ENCODE peak calls at places on chromosomes 16 and 17, in nine cellular contexts. X, C, S, L, V, J, P, R and D are unnamed samples.

GRCh38 chr17:18141210-18141803 is 32.8 kb downstream of the MYO15A start:
- DNase-seq in V (no peak), R (peak), S (no peak), L (no peak), P (no peak), C (peak), X (peak), J (peak), D (no peak)

GRCh38 chr16:102060-102855 is 24.2 kb downstream of the MPG start:
- DNase-seq in P (no peak), L (no peak), C (no peak), X (no peak), S (peak), V (no peak), J (no peak), R (peak), D (no peak)

GRCh38 chr17:78491236-78492115 is 85.7 kb downstream of the DNAH17 start:
- DNase-seq in L (no peak), V (no peak), R (no peak), X (no peak), S (no peak), J (no peak), C (no peak), P (no peak), D (no peak)

GRCh38 chr17:8163978-8164814 is 1.4 kb upstream of the VAMP2 start:
- DNase-seq in R (no peak), J (no peak), V (no peak), S (peak), P (peak), L (no peak), X (no peak), C (peak), D (peak)

GRCh38 chr16:27444015-27444414 is 42.0 kb downstream of the IL21R start:
- DNase-seq in R (peak), P (no peak), L (no peak), J (no peak), X (no peak), V (no peak), S (no peak), C (no peak), D (no peak)

GRCh38 chr16:75265911-75266701 is 14.7 kb upstream of the BCAR1 start:
- DNase-seq in P (no peak), L (peak), S (no peak), X (peak), R (peak), C (peak), J (peak), V (no peak), D (no peak)

GRCh38 chr17:13131211-13131610 is 113.4 kb upstream of the ELAC2 start:
- DNase-seq in P (no peak), C (no peak), R (no peak), S (no peak), L (no peak), X (no peak), V (no peak), J (no peak), D (no peak)

GRCh38 chr16:85673529-85674417 is 15.0 kb downstream of the GINS2 start:
- DNase-seq in V (no peak), C (no peak), S (no peak), R (peak), J (no peak), X (no peak), P (no peak), L (no peak), D (no peak)

GRCh38 chr17:42835732-42836131 is 2.5 kb downstream of the PSME3 start:
- DNase-seq in S (no peak), P (no peak), R (no peak), V (no peak), C (no peak), L (no peak), X (no peak), J (no peak), D (no peak)

GRCh38 chr16:87380875-87381274 is 2.7 kb downstream of the FBXO31 start:
- DNase-seq in V (no peak), L (no peak), P (no peak), X (peak), J (peak), S (no peak), C (no peak), R (peak), D (no peak)

GRCh38 chr16:73179671-73180370 is 131.9 kb upstream of the ZFHX3 start:
- DNase-seq in S (no peak), C (no peak), L (no peak), R (no peak), V (no peak), P (no peak), J (no peak), X (no peak), D (no peak)

GRCh38 chr16:67593288-67593687 is 31.0 kb downstream of the CTCF start:
- DNase-seq in J (no peak), L (no peak), C (no peak), S (no peak), R (no peak), V (no peak), X (no peak), P (no peak), D (no peak)

GRCh38 chr16:50539822-50540710 is 8.1 kb upstream of the NKD1 start:
- DNase-seq in R (no peak), X (no peak), C (no peak), L (no peak), V (no peak), J (no peak), P (no peak), S (no peak), D (peak)

DNA sequence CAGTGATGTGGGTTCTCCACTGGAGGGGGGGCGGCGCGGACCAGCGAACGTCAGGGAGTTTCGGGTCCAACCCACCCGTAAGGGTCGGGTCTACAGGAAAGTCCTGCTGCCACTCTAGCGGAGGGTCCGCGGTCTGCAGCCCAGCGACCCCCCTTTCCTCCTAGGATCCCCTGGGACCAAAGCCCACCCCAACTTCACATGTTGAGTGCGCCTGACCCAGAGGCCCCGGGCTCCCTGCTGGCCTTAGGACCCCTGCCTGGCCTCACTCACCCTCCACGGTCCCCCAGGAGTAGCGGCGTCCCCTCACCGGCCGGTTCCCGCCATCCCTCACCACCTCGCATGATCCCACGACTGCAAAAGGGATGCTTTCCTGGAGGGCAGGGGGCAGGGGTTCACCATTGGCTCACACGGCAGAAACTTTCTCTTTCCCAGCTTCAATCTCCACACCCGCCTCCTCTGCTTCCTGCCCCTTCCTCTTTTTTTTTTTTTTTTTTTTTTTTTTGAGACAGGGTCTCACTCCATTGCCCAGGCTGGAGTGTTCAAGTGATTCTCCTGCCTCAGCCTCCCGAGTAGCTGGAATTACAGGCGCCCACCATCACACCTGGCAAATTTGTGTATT is 3.1 kb downstream of the SEPTIN1 start:
- DNase-seq in P (no peak), L (no peak), V (no peak), J (no peak), R (no peak), C (no peak), X (no peak), S (no peak), D (no peak)
- TF ChIP-seq CTCF in P (no peak), L (no peak), V (no peak), J (no peak), R (no peak), C (no peak), X (no peak), S (no peak), D (no peak)

GRCh38 chr17:9676084-9676483 is 30.8 kb downstream of the USP43 start:
- DNase-seq in R (no peak), S (no peak), X (no peak), J (no peak), L (no peak), P (no peak), V (no peak), C (no peak), D (no peak)
- TF ChIP-seq CTCF in R (no peak), S (no peak), X (no peak), J (no peak), L (no peak), P (no peak), V (no peak), C (peak), D (no peak)

DNA sequence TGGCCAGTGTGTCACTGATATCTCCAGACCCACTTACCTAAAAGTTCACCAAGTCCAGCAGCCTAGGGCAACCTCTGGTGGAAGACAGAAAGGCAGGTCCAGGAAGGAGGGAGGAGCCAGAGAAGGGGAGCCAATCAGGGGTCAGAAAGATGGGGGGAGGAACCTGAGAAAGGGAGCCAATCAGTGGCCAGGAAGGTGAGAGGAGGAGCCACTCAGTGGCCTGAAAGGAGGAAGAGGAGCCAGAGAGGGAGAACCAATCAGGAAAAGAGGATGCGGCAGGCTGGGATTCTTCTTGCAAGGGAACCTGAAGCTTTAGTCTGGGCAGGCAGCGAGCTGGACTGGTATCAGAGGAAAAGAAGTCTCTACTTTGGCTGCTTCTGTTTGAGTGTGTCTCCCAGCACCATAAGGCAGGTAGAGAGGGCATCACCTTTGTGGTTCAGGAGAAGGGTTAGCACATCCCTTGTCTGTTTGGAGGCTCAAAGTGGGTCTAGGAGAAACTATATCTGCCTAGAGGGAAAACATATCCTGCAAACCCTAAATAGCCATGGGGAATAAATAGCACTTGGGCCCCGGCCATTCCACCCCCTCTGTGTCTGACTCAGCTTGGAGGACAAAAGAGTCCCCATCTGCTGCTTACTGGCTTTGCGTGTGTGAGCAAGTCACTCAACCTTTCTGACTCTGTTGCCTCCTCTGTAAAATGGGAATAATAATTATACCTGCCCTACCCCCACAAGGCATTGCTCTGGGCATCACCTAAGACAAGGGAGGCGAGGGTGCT is 43.4 kb upstream of the CRHR1 start:
- DNase-seq in J (peak), V (peak), L (no peak), S (no peak), P (no peak), R (peak), C (peak), X (peak), D (no peak)
- TF ChIP-seq CTCF in J (no peak), V (no peak), L (no peak), S (no peak), P (no peak), R (no peak), C (no peak), X (no peak), D (no peak)

GRCh38 chr17:51640108-51640622 is 379.8 kb downstream of the UTP18 start:
- DNase-seq in S (no peak), R (no peak), V (peak), P (no peak), C (peak), L (no peak), X (peak), J (peak), D (no peak)
- TF ChIP-seq CTCF in S (no peak), R (no peak), V (peak), P (no peak), C (peak), L (no peak), X (peak), J (peak), D (no peak)

GRCh38 chr17:40031706-40032105 is 16.5 kb downstream of the CSF3 start:
- DNase-seq in V (no peak), S (no peak), P (no peak), L (no peak), C (no peak), J (no peak), X (no peak), R (no peak), D (no peak)

GRCh38 chr17:40035162-40035559 is 19.0 kb downstream of the MED24 start:
- DNase-seq in S (no peak), L (no peak), X (no peak), V (no peak), P (no peak), R (peak), C (peak), J (no peak), D (no peak)

GRCh38 chr17:40034426-40035161 is 19.4 kb downstream of the CSF3 start:
- DNase-seq in J (no peak), P (no peak), V (no peak), C (no peak), R (no peak), X (no peak), S (no peak), L (no peak), D (no peak)

GRCh38 chr17:40032322-40033320 is 17.4 kb downstream of the CSF3 start:
- DNase-seq in V (no peak), R (no peak), J (no peak), C (no peak), P (no peak), X (no peak), S (no peak), L (no peak), D (no peak)

GRCh38 chr17:40033339-40033738 is 18.1 kb downstream of the CSF3 start:
- DNase-seq in L (no peak), P (no peak), J (no peak), C (no peak), V (no peak), X (no peak), R (no peak), S (no peak), D (no peak)
- TF ChIP-seq CTCF in L (no peak), P (no peak), J (no peak), C (no peak), V (no peak), X (no peak), R (no peak), S (no peak), D (no peak)

GRCh38 chr16:58820359-58820758 is 86.2 kb upstream of the GOT2 start:
- DNase-seq in R (no peak), J (no peak), P (no peak), S (no peak), L (no peak), C (no peak), X (no peak), V (no peak), D (no peak)
- TF ChIP-seq CTCF in R (no peak), J (no peak), P (no peak), S (no peak), L (no peak), C (no peak), X (no peak), V (no peak), D (no peak)

DNA sequence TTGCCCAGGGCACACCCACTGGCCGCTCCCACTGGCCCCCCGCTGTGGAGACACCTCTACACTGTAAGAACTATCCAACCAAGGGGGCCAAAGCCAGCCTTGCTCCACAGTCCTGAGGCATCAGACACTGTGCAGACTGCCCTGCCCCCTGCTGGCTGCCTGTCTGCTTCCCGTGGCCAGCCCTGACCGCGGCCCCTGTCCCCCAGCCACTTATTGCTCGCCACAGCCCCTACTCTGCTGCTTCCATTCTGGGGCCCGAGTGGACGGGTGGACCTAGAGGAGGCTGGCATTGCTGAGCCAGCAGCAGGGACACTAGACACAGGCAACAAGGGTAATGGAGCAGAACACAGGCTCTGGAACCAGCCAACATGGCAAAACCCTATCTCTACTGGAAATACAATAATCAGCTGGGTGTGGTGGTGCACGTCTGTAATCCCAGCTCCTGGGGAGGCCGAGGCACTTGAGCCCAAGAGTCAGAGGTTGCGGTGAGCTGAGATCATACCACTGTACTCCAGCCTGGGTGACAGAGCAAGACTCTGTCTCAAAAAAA is 19.7 kb upstream of the LRRC37A3 start:
- DNase-seq in V (no peak), C (peak), L (peak), J (peak), S (no peak), P (no peak), R (peak), X (peak), D (no peak)
- TF ChIP-seq CTCF in V (peak), C (peak), L (no peak), J (peak), S (peak), P (peak), R (peak), X (peak), D (peak)

GRCh38 chr17:75900691-75901533 is 3.8 kb downstream of the MRPL38 start:
- DNase-seq in X (no peak), L (no peak), R (no peak), J (no peak), P (no peak), V (no peak), S (no peak), C (no peak), D (no peak)
- TF ChIP-seq CTCF in X (no peak), L (no peak), R (no peak), J (no peak), P (no peak), V (no peak), S (no peak), C (no peak), D (no peak)

DNA sequence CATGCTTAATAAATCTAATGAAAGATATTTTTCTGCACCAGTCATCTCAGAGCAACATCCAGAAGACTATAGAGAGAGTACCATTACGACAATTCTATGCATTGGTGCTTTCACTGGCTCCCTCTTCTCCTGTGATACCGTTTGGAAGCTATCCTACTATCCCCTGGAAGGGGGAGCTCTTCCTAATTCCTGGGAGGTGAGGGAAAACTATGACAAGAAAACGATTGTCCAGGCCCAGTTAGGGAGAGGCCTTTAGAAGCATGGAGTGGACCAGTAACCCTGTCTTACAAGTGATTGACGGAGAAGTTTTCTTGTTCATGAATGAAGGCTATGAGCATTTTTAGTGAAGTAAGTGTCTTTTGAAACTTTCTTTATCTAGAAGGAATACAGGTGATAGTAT is 150.2 kb downstream of the TANC2 start:
- DNase-seq in P (no peak), L (no peak), C (peak), R (no peak), J (no peak), V (no peak), X (no peak), S (no peak), D (no peak)
- TF ChIP-seq CTCF in P (no peak), L (no peak), C (peak), R (no peak), J (no peak), V (peak), X (no peak), S (no peak), D (no peak)